ENCODE peak calls at places on chromosomes 5 and 9, in five cellular contexts. S, L, P, G and J are unnamed samples.

GRCh38 chr9:33139421-33140228 is 27.5 kb downstream of the B4GALT1 start:
- DNase-seq in L (no peak), P (peak), S (peak), G (no peak), J (peak)

GRCh38 chr5:172866802-172867748 is 33.0 kb downstream of the ERGIC1 start:
- DNase-seq in P (no peak), L (no peak), G (no peak), S (peak), J (no peak)

GRCh38 chr5:40716000-40716399 is 36.3 kb downstream of the PTGER4 start:
- DNase-seq in P (no peak), S (no peak), G (no peak), L (no peak), J (peak)

GRCh38 chr5:109866051-109866450 is 176.3 kb downstream of the MAN2A1 start:
- DNase-seq in P (no peak), S (peak), L (no peak), G (no peak), J (peak)

GRCh38 chr5:123035320-123035949 is 1.1 kb downstream of the PPIC start:
- DNase-seq in L (peak), S (peak), P (peak), G (peak), J (peak)

GRCh38 chr5:19886123-19886921 is 101.7 kb downstream of the CDH18 start:
- DNase-seq in P (no peak), L (no peak), S (peak), G (no peak), J (peak)

GRCh38 chr9:108580021-108580439 is 275.8 kb downstream of the ACTL7B start:
- DNase-seq in L (peak), G (no peak), S (no peak), P (peak), J (peak)

GRCh38 chr5:174589599-174589998 is 134.8 kb upstream of the MSX2 start:
- DNase-seq in L (no peak), S (no peak), G (no peak), P (no peak), J (no peak)

GRCh38 chr9:122866079-122866478 is 37.7 kb upstream of the PDCL start:
- DNase-seq in P (no peak), S (no peak), G (no peak), L (no peak), J (no peak)

GRCh38 chr9:83027153-83027867 is 35.6 kb downstream of the RASEF start:
- DNase-seq in L (no peak), G (no peak), P (peak), S (peak), J (peak)

GRCh38 chr9:7794196-7794595 is 5.4 kb downstream of the DMAC1 start:
- DNase-seq in S (no peak), L (no peak), G (no peak), P (no peak), J (no peak)

GRCh38 chr5:177403194-177403825 is 2.8 kb upstream of the PFN3 start:
- DNase-seq in L (no peak), G (peak), S (peak), P (peak), J (no peak)

GRCh38 chr5:12246016-12246415 is 341.8 kb upstream of the CTNND2 start:
- DNase-seq in L (no peak), S (no peak), G (no peak), P (no peak), J (no peak)

GRCh38 chr9:79799691-79800345 is 228.1 kb downstream of the TLE4 start:
- DNase-seq in S (no peak), G (no peak), L (no peak), P (no peak), J (no peak)

GRCh38 chr5:172140120-172140519 is 47.9 kb downstream of the STK10 start:
- DNase-seq in L (no peak), G (no peak), P (no peak), S (no peak), J (no peak)

GRCh38 chr9:4837126-4837767 is 44.5 kb downstream of the RCL1 start:
- DNase-seq in L (no peak), G (no peak), S (peak), P (no peak), J (peak)

GRCh38 chr5:56003633-56004032 is 8.9 kb upstream of the IL6ST start:
- DNase-seq in P (no peak), L (no peak), S (peak), G (no peak), J (peak)

GRCh38 chr5:2740849-2741555 is 10.5 kb downstream of the IRX2 start:
- DNase-seq in P (no peak), S (no peak), L (no peak), G (no peak), J (no peak)

GRCh38 chr5:170971-171800 is 20.1 kb upstream of the LRRC14B start:
- DNase-seq in S (no peak), L (no peak), P (no peak), G (no peak), J (no peak)

GRCh38 chr9:107102011-107102410 is 181.1 kb upstream of the RAD23B start:
- DNase-seq in S (no peak), G (no peak), P (no peak), L (no peak), J (no peak)

GRCh38 chr5:57216714-57217113 is 42.9 kb downstream of the GPBP1 start:
- DNase-seq in G (no peak), S (peak), L (no peak), P (no peak), J (peak)

GRCh38 chr9:23740531-23740930 is 85.5 kb downstream of the ELAVL2 start:
- DNase-seq in P (no peak), S (no peak), L (no peak), G (no peak), J (no peak)

GRCh38 chr5:135591277-135591676 is 12.5 kb upstream of the CXCL14 start:
- DNase-seq in P (no peak), S (no peak), G (no peak), L (no peak), J (no peak)

GRCh38 chr5:179257190-179257741 is 88.0 kb downstream of the ADAMTS2 start:
- DNase-seq in P (no peak), L (no peak), S (no peak), G (no peak), J (no peak)

GRCh38 chr9:18061856-18062255 is 412.1 kb upstream of the ADAMTSL1 start:
- DNase-seq in L (no peak), G (no peak), S (peak), P (no peak), J (peak)

GRCh38 chr9:22395585-22396205 is 50.9 kb upstream of the DMRTA1 start:
- DNase-seq in P (peak), L (no peak), S (peak), G (no peak), J (no peak)

GRCh38 chr5:141388661-141389060 is 1.2 kb downstream of the PCDHGB4 start:
- DNase-seq in P (no peak), S (no peak), G (no peak), L (no peak), J (no peak)

GRCh38 chr9:89756891-89757537 is 152.2 kb downstream of the GADD45G start:
- DNase-seq in S (no peak), L (no peak), G (no peak), P (no peak), J (peak)

GRCh38 chr5:108521841-108522506 is 140.1 kb upstream of the FBXL17 start:
- DNase-seq in S (peak), G (peak), L (peak), P (peak), J (peak)

GRCh38 chr5:59187772-59188347 is 605.0 kb downstream of the RAB3C start:
- DNase-seq in S (peak), L (no peak), G (no peak), P (no peak), J (peak)

GRCh38 chr5:67989457-67989856 is 226.1 kb upstream of the PIK3R1 start:
- DNase-seq in S (peak), P (no peak), G (no peak), L (no peak), J (peak)

GRCh38 chr9:36132081-36132480 is 4.5 kb upstream of the GLIPR2 start:
- DNase-seq in S (peak), P (no peak), L (no peak), G (no peak), J (peak)

GRCh38 chr9:96126321-96126881 is 175.6 kb downstream of the HSD17B3 start:
- DNase-seq in S (no peak), G (no peak), L (no peak), P (no peak), J (no peak)

GRCh38 chr9:96129698-96130097 is 172.3 kb downstream of the HSD17B3 start:
- DNase-seq in P (no peak), L (no peak), G (no peak), S (no peak), J (no peak)

GRCh38 chr9:96135071-96135825 is 166.7 kb downstream of the HSD17B3 start:
- DNase-seq in S (peak), L (no peak), P (no peak), G (no peak), J (peak)

GRCh38 chr9:96133296-96134010 is 168.5 kb downstream of the HSD17B3 start:
- DNase-seq in P (no peak), G (no peak), S (no peak), L (no peak), J (no peak)

DNA sequence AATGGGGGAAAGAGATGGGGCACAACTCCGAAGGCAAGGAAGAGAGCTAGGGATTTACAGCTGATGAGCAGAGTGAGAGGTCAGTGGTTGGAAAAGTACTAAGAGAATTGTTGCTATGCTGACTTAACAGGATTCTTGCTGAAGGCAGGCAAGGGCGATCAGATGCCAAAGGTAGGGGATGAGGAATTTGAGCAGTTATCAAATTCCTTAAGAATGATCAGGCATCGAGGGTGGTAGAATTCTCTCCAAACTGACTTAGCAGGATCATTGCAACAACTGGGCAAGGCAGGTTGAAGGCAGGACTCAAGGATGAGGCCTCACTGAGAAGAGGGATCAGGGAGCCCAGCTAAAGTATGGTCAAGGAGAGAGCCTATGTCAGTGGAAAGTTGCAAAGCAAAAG is 171.0 kb downstream of the HSD17B3 start:
- DNase-seq in G (no peak), P (no peak), L (no peak), S (no peak), J (no peak)
- TF ChIP-seq CTCF in G (no peak), P (no peak), L (no peak), S (no peak), J (no peak)

GRCh38 chr9:71446499-71447411 is 321.6 kb downstream of the CEMIP2 start:
- DNase-seq in L (no peak), G (peak), S (peak), P (peak), J (peak)
- TF ChIP-seq CTCF in L (no peak), G (no peak), S (no peak), P (no peak), J (no peak)

GRCh38 chr9:137028281-137029057 is 432 bp upstream of the ABCA2 start:
- DNase-seq in P (peak), G (peak), S (peak), L (no peak), J (peak)
- TF ChIP-seq CTCF in P (no peak), G (peak), S (peak), L (no peak), J (peak)

GRCh38 chr5:17248999-17249634 is 31.7 kb downstream of the BASP1 start:
- DNase-seq in G (no peak), P (peak), S (peak), L (peak), J (peak)
- TF ChIP-seq CTCF in G (no peak), P (no peak), S (no peak), L (no peak), J (peak)

GRCh38 chr5:113331201-113331551 is 103.6 kb downstream of the TSSK1B start:
- DNase-seq in S (peak), G (no peak), L (no peak), P (no peak), J (peak)

GRCh38 chr5:113325054-113325453 is 109.7 kb downstream of the TSSK1B start:
- DNase-seq in S (peak), P (no peak), G (no peak), L (no peak), J (no peak)

GRCh38 chr5:113329981-113330380 is 104.8 kb downstream of the TSSK1B start:
- DNase-seq in L (no peak), S (no peak), G (no peak), P (no peak), J (no peak)

DNA sequence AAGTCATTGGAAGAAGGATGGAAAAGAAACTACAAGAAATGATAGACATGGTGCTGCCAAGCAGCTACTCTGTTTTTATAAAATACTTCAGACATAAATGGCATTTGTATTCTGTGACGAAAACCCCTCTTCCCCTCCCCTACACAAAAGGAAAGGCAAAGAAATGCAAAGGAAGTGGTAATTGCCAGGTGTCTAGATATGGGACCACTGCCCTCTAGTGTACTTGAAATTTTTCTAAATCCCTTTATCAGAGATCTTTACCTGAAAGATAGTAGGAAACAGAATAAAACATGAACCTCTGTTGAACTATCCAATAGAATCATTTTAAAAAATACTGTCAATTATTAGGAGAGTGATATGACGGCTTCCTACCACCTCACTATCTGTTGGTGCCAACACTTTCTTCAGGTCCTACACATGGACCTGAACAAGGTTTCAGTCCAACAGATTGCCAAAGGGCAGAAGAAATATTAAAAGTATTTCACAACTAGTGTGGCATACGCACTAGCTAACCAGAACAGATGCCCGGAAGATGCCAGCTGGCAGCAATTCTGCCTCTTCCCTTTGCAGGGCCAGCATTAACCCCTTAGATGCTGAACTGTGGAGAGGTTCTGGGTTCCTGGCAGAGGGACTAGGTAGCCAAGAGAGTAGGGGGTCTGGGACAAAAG is 104.1 kb downstream of the TSSK1B start:
- DNase-seq in P (no peak), S (peak), L (peak), G (peak), J (peak)
- TF ChIP-seq CTCF in P (peak), S (peak), L (no peak), G (peak), J (peak)